ENCODE peak calls at places on chromosomes 3 and 15, in five cellular contexts. H is tibial nerve, A is ovary, O is stomach, B is H1. I is an unnamed sample.

GRCh38 chr3:43994594-43995077 is 247.1 kb upstream of the TOPAZ1 start:
- DNase-seq in H (no peak), A (no peak), O (no peak), B (no peak), I (no peak)

GRCh38 chr15:85639752-85640381 is 154.9 kb downstream of the KLHL25 start:
- DNase-seq in H (no peak), A (no peak), O (no peak), B (no peak), I (no peak)

GRCh38 chr15:90478981-90479481 is 50.7 kb upstream of the CRTC3 start:
- DNase-seq in H (no peak), A (no peak), O (peak; percentile 48), B (no peak), I (no peak)

GRCh38 chr3:100440895-100441294 is 39.6 kb downstream of the LNP1 start:
- DNase-seq in H (no peak), A (no peak), O (no peak), B (no peak), I (no peak)

GRCh38 chr3:129836381-129837056 is 57.0 kb downstream of the TMCC1 start:
- DNase-seq in H (no peak), A (no peak), O (no peak), B (no peak), I (no peak)

GRCh38 chr3:48524970-48525369 is 21.0 kb upstream of the SHISA5 start:
- DNase-seq in H (no peak), A (no peak), O (no peak), B (no peak), I (no peak)

GRCh38 chr3:23035927-23036640 is 167.0 kb upstream of the UBE2E2 start:
- DNase-seq in H (no peak), A (no peak), O (peak; percentile 55), B (no peak), I (no peak)

GRCh38 chr3:132504375-132504921 is 87.1 kb downstream of the DNAJC13 start:
- DNase-seq in H (no peak), A (no peak), O (no peak), B (no peak), I (no peak)

GRCh38 chr3:155497930-155498647 is 204.6 kb upstream of the STRIT1 start:
- DNase-seq in H (no peak), A (no peak), O (no peak), B (no peak), I (peak; percentile 4)

GRCh38 chr3:58748024-58748423 is 81.5 kb upstream of the FAM3D start:
- DNase-seq in H (no peak), A (no peak), O (no peak), B (no peak), I (no peak)

GRCh38 chr15:69631005-69631404 is 178.4 kb downstream of the RPLP1 start:
- DNase-seq in H (no peak), A (no peak), O (no peak), B (no peak), I (no peak)

GRCh38 chr3:64216706-64217105 is 8.6 kb downstream of the PRICKLE2 start:
- DNase-seq in H (no peak), A (no peak), O (no peak), B (no peak), I (no peak)
- TF ChIP-seq EP300 in H (no peak), A (no peak), O (no peak), B (no peak), I (no peak)

GRCh38 chr15:58926823-58927222 is 6.7 kb downstream of the SLTM start:
- DNase-seq in H (no peak), A (no peak), O (no peak), B (no peak), I (no peak)
- TF ChIP-seq EP300 in H (no peak), A (no peak), O (no peak), B (no peak), I (no peak)

GRCh38 chr3:111548756-111549155 is 6.8 kb downstream of the CD96 start:
- DNase-seq in H (no peak), A (no peak), O (no peak), B (no peak), I (no peak)
- TF ChIP-seq EP300 in H (no peak), A (no peak), O (no peak), B (no peak), I (no peak)

GRCh38 chr15:40118473-40118872 is 9.8 kb upstream of the BMF start:
- DNase-seq in H (no peak), A (no peak), O (no peak), B (no peak), I (no peak)

GRCh38 chr15:40111888-40112287 is 3.2 kb upstream of the BMF start:
- DNase-seq in H (no peak), A (no peak), O (no peak), B (no peak), I (no peak)

GRCh38 chr15:40112789-40113188 is 4.1 kb upstream of the BMF start:
- DNase-seq in H (no peak), A (no peak), O (no peak), B (no peak), I (no peak)

GRCh38 chr15:40114218-40114617 is 5.5 kb upstream of the BMF start:
- DNase-seq in H (no peak), A (no peak), O (no peak), B (no peak), I (no peak)

GRCh38 chr15:40115670-40116093 is 7.0 kb upstream of the BMF start:
- DNase-seq in H (peak; percentile 33), A (no peak), O (peak; percentile 71), B (no peak), I (no peak)
- TF ChIP-seq EP300 in H (no peak), A (no peak), O (no peak), B (no peak), I (no peak)

DNA sequence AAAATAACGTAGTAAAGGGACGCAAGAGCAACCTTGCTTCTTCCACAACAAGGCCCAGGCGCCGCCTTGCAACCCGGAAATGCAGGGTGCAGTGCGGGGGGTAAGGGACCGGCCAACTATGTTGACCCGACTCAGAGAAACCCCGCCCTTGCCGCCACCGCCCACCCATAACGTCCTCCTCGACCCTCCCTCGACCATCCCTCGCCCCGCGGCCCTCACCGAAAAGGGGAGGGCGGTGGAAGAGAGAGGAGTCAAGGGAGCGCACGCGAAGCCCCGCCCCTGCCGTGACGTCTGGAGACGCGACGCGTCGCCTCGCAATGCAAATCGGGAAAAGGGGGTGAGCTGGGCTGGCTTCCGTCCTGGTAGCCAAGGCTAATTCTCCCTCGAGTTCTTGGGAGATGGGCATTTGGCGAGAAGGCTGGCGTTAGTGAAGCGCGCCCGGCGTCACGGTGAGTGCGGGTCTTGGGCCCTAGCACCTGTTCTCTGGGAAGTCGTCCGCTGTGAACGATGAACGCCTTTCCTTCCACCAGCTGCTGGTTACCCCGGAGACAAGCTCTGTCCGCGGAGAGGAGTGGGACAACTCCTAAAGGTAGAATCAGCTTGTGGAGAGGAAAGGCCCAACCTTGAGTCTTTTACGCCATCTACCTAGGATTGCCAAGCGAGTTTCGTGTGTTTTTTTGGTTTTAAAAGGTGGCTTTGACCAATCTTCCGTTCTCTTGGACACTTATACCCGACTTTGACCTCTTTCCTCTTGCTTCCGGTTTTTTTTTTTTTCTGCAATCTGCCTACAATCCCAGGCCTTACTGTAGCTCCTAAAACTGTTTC is at the start of gene USP8:
- DNase-seq in H (peak; percentile 91), A (peak; percentile 94), O (peak; percentile 96), B (peak; percentile 97), I (peak; percentile 94)
- TF ChIP-seq EP300 in H (peak; percentile 98), A (no peak), O (no peak), B (no peak), I (peak; percentile 7)

GRCh38 chr3:159429702-159430101 is 558.9 kb upstream of the IL12A start:
- DNase-seq in H (no peak), A (no peak), O (no peak), B (no peak), I (no peak)
- TF ChIP-seq EP300 in H (no peak), A (no peak), O (no peak), B (no peak), I (no peak)

GRCh38 chr3:189868061-189868460 is 236.9 kb downstream of the TP63 start:
- DNase-seq in H (no peak), A (no peak), O (no peak), B (no peak), I (no peak)
- TF ChIP-seq EP300 in H (no peak), A (no peak), O (no peak), B (no peak), I (no peak)

I was measured in K562.